ENCODE peak calls at places on chromosomes 12 and 14, in five cellular contexts. One of them, this sample, is unnamed.

GRCh38 chr12:98344034-98344565 is 171.3 kb upstream of the TMPO start:
- DNase-seq in bronchial epithelial cell: no peak
- DNase-seq in left cardiac atrium: no peak
- DNase-seq in fibroblast of mammary gland: no peak
- DNase-seq in heart right ventricle: no peak
- DNase-seq in this sample: no peak

GRCh38 chr14:56172571-56172971 is 54.4 kb downstream of the PELI2 start:
- DNase-seq in bronchial epithelial cell: peak; percentile 74
- DNase-seq in left cardiac atrium: no peak
- DNase-seq in fibroblast of mammary gland: peak; percentile 88
- DNase-seq in heart right ventricle: no peak
- DNase-seq in this sample: peak; percentile 84

GRCh38 chr12:64679487-64679983 is 69.2 kb downstream of the RASSF3 start:
- DNase-seq in bronchial epithelial cell: peak; percentile 85
- DNase-seq in left cardiac atrium: peak; percentile 84
- DNase-seq in fibroblast of mammary gland: peak; percentile 80
- DNase-seq in heart right ventricle: peak; percentile 69
- DNase-seq in this sample: no peak

GRCh38 chr12:132560421-132560830 is 50.0 kb downstream of the LRCOL1 start:
- DNase-seq in bronchial epithelial cell: no peak
- DNase-seq in left cardiac atrium: no peak
- DNase-seq in fibroblast of mammary gland: no peak
- DNase-seq in heart right ventricle: no peak
- DNase-seq in this sample: no peak

GRCh38 chr12:124651508-124652273 is 84.3 kb upstream of the NCOR2 start:
- DNase-seq in bronchial epithelial cell: peak; percentile 25
- DNase-seq in left cardiac atrium: peak; percentile 62
- DNase-seq in fibroblast of mammary gland: no peak
- DNase-seq in heart right ventricle: no peak
- DNase-seq in this sample: peak; percentile 47

GRCh38 chr12:5329118-5329517 is 102.8 kb upstream of the NTF3 start:
- DNase-seq in bronchial epithelial cell: no peak
- DNase-seq in left cardiac atrium: no peak
- DNase-seq in fibroblast of mammary gland: no peak
- DNase-seq in heart right ventricle: no peak
- DNase-seq in this sample: no peak

GRCh38 chr12:116599285-116600122 is 40.3 kb downstream of the MAP1LC3B2 start:
- DNase-seq in bronchial epithelial cell: no peak
- DNase-seq in left cardiac atrium: peak; percentile 88
- DNase-seq in fibroblast of mammary gland: peak; percentile 89
- DNase-seq in heart right ventricle: peak; percentile 84
- DNase-seq in this sample: peak; percentile 80

GRCh38 chr12:53872367-53872766 is 66.3 kb upstream of the HOXC13 start:
- DNase-seq in bronchial epithelial cell: no peak
- DNase-seq in left cardiac atrium: no peak
- DNase-seq in fibroblast of mammary gland: no peak
- DNase-seq in heart right ventricle: no peak
- DNase-seq in this sample: no peak

GRCh38 chr14:77302926-77303325 is 17.8 kb downstream of the POMT2 start:
- DNase-seq in bronchial epithelial cell: peak; percentile 94
- DNase-seq in left cardiac atrium: no peak
- DNase-seq in fibroblast of mammary gland: peak; percentile 81
- DNase-seq in heart right ventricle: no peak
- DNase-seq in this sample: peak; percentile 95

GRCh38 chr14:93035917-93036651 is 79.6 kb downstream of the ITPK1 start:
- DNase-seq in bronchial epithelial cell: no peak
- DNase-seq in left cardiac atrium: peak; percentile 52
- DNase-seq in fibroblast of mammary gland: peak; percentile 19
- DNase-seq in heart right ventricle: no peak
- DNase-seq in this sample: no peak

GRCh38 chr12:65495233-65495632 is 216.8 kb downstream of the MSRB3 start:
- DNase-seq in bronchial epithelial cell: peak; percentile 69
- DNase-seq in left cardiac atrium: no peak
- DNase-seq in fibroblast of mammary gland: peak; percentile 77
- DNase-seq in heart right ventricle: no peak
- DNase-seq in this sample: peak; percentile 80

GRCh38 chr12:67826946-67827719 is 162.1 kb upstream of the IFNG-AS1 start:
- DNase-seq in bronchial epithelial cell: peak; percentile 88
- DNase-seq in left cardiac atrium: no peak
- DNase-seq in fibroblast of mammary gland: peak; percentile 24
- DNase-seq in heart right ventricle: no peak
- DNase-seq in this sample: peak; percentile 71

GRCh38 chr12:125453751-125454150 is 388.5 kb downstream of the AACS start:
- DNase-seq in bronchial epithelial cell: no peak
- DNase-seq in left cardiac atrium: no peak
- DNase-seq in fibroblast of mammary gland: no peak
- DNase-seq in heart right ventricle: no peak
- DNase-seq in this sample: no peak

GRCh38 chr12:131121705-131122405 is 168.1 kb downstream of the ADGRD1 start:
- DNase-seq in bronchial epithelial cell: no peak
- DNase-seq in left cardiac atrium: no peak
- DNase-seq in fibroblast of mammary gland: no peak
- DNase-seq in heart right ventricle: no peak
- DNase-seq in this sample: no peak

GRCh38 chr12:14443531-14443930 is 78.0 kb downstream of the ATF7IP start:
- DNase-seq in bronchial epithelial cell: peak; percentile 49
- DNase-seq in left cardiac atrium: no peak
- DNase-seq in fibroblast of mammary gland: peak; percentile 58
- DNase-seq in heart right ventricle: no peak
- DNase-seq in this sample: peak; percentile 36

GRCh38 chr14:73283592-73284379 is 46.5 kb downstream of the PAPLN start:
- DNase-seq in bronchial epithelial cell: peak; percentile 31
- DNase-seq in left cardiac atrium: no peak
- DNase-seq in fibroblast of mammary gland: peak; percentile 31
- DNase-seq in heart right ventricle: no peak
- DNase-seq in this sample: no peak

GRCh38 chr12:7209958-7210357 is 20.5 kb downstream of the PEX5 start:
- DNase-seq in bronchial epithelial cell: no peak
- DNase-seq in left cardiac atrium: no peak
- DNase-seq in fibroblast of mammary gland: no peak
- DNase-seq in heart right ventricle: no peak
- DNase-seq in this sample: no peak

GRCh38 chr12:55068416-55069010 is 48.7 kb downstream of the NEUROD4 start:
- DNase-seq in bronchial epithelial cell: peak; percentile 52
- DNase-seq in left cardiac atrium: no peak
- DNase-seq in fibroblast of mammary gland: peak; percentile 64
- DNase-seq in heart right ventricle: peak; percentile 21
- DNase-seq in this sample: peak; percentile 49

GRCh38 chr12:54329756-54330155 is 4.8 kb downstream of the COPZ1 start:
- DNase-seq in bronchial epithelial cell: no peak
- DNase-seq in left cardiac atrium: no peak
- DNase-seq in fibroblast of mammary gland: no peak
- DNase-seq in heart right ventricle: no peak
- DNase-seq in this sample: no peak

GRCh38 chr12:51926718-51927117 is 19.4 kb downstream of the ACVRL1 start:
- DNase-seq in bronchial epithelial cell: peak; percentile 72
- DNase-seq in left cardiac atrium: no peak
- DNase-seq in fibroblast of mammary gland: peak; percentile 47
- DNase-seq in heart right ventricle: no peak
- DNase-seq in this sample: peak; percentile 43

GRCh38 chr12:45464699-45465098 is 248.8 kb downstream of the ANO6 start:
- DNase-seq in bronchial epithelial cell: no peak
- DNase-seq in left cardiac atrium: no peak
- DNase-seq in fibroblast of mammary gland: no peak
- DNase-seq in heart right ventricle: no peak
- DNase-seq in this sample: peak; percentile 2

GRCh38 chr12:57046947-57047890 is 2.7 kb downstream of the MYO1A start:
- DNase-seq in bronchial epithelial cell: no peak
- DNase-seq in left cardiac atrium: no peak
- DNase-seq in fibroblast of mammary gland: no peak
- DNase-seq in heart right ventricle: no peak
- DNase-seq in this sample: no peak

GRCh38 chr14:75259510-75259855 is 19.1 kb upstream of the FOS start:
- DNase-seq in bronchial epithelial cell: peak; percentile 36
- DNase-seq in left cardiac atrium: no peak
- DNase-seq in fibroblast of mammary gland: peak; percentile 76
- DNase-seq in heart right ventricle: no peak
- DNase-seq in this sample: no peak

GRCh38 chr14:55028066-55028465 is 1.0 kb downstream of the SOCS4 start:
- DNase-seq in bronchial epithelial cell: no peak
- DNase-seq in left cardiac atrium: no peak
- DNase-seq in fibroblast of mammary gland: no peak
- DNase-seq in heart right ventricle: no peak
- DNase-seq in this sample: peak; percentile 33

GRCh38 chr12:108101605-108102175 is 27.4 kb upstream of the WSCD2 start:
- DNase-seq in bronchial epithelial cell: no peak
- DNase-seq in left cardiac atrium: no peak
- DNase-seq in fibroblast of mammary gland: no peak
- DNase-seq in heart right ventricle: no peak
- DNase-seq in this sample: no peak

GRCh38 chr14:53695692-53696091 is 260.9 kb downstream of the BMP4 start:
- DNase-seq in bronchial epithelial cell: no peak
- DNase-seq in left cardiac atrium: no peak
- DNase-seq in fibroblast of mammary gland: no peak
- DNase-seq in heart right ventricle: no peak
- DNase-seq in this sample: no peak

GRCh38 chr12:71763682-71764379 is 9.2 kb downstream of the RAB21 start:
- DNase-seq in bronchial epithelial cell: no peak
- DNase-seq in left cardiac atrium: no peak
- DNase-seq in fibroblast of mammary gland: peak; percentile 81
- DNase-seq in heart right ventricle: no peak
- DNase-seq in this sample: no peak

GRCh38 chr12:130073721-130074120 is 88.5 kb upstream of the FZD10 start:
- DNase-seq in bronchial epithelial cell: peak; percentile 62
- DNase-seq in left cardiac atrium: no peak
- DNase-seq in fibroblast of mammary gland: no peak
- DNase-seq in heart right ventricle: no peak
- DNase-seq in this sample: no peak

GRCh38 chr14:94827711-94828505 is 58.0 kb upstream of the GSC start:
- DNase-seq in bronchial epithelial cell: no peak
- DNase-seq in left cardiac atrium: peak; percentile 24
- DNase-seq in fibroblast of mammary gland: no peak
- DNase-seq in heart right ventricle: peak; percentile 35
- DNase-seq in this sample: no peak

GRCh38 chr14:99388286-99388685 is 92.4 kb downstream of the SETD3 start:
- DNase-seq in bronchial epithelial cell: no peak
- DNase-seq in left cardiac atrium: no peak
- DNase-seq in fibroblast of mammary gland: no peak
- DNase-seq in heart right ventricle: no peak
- DNase-seq in this sample: no peak

GRCh38 chr12:122063691-122064033 is 14.9 kb upstream of the MLXIP start:
- DNase-seq in bronchial epithelial cell: no peak
- DNase-seq in left cardiac atrium: no peak
- DNase-seq in fibroblast of mammary gland: no peak
- DNase-seq in heart right ventricle: peak; percentile 17
- DNase-seq in this sample: no peak

GRCh38 chr12:39572551-39572950 is 47.1 kb downstream of the ABCD2 start:
- DNase-seq in bronchial epithelial cell: no peak
- DNase-seq in left cardiac atrium: no peak
- DNase-seq in fibroblast of mammary gland: no peak
- DNase-seq in heart right ventricle: no peak
- DNase-seq in this sample: no peak

GRCh38 chr12:30795660-30796507 is 41.1 kb upstream of the CAPRIN2 start:
- DNase-seq in bronchial epithelial cell: peak; percentile 68
- DNase-seq in left cardiac atrium: peak; percentile 89
- DNase-seq in fibroblast of mammary gland: peak; percentile 80
- DNase-seq in heart right ventricle: peak; percentile 65
- DNase-seq in this sample: peak; percentile 87

This sample was measured in mesenchymal stem cell.